ENCODE peak calls at places on chromosome 4, in ten cellular contexts. One of them, this sample, is unnamed.

GRCh38 chr4:84849051-84849640 is 117.3 kb downstream of the WDFY3 start:
- DNase-seq in SK-N-SH: no peak
- DNase-seq in upper lobe of right lung: no peak
- DNase-seq in PC-3: no peak
- DNase-seq in fibroblast of lung: no peak
- DNase-seq in right cardiac atrium: no peak
- DNase-seq in psoas muscle: no peak
- DNase-seq in pancreas: no peak
- DNase-seq in CD8-positive, alpha-beta memory T cell: no peak
- DNase-seq in left ventricle myocardium inferior: no peak
- DNase-seq in this sample: peak; percentile 56

GRCh38 chr4:27828843-27829242 is 968.2 kb downstream of the STIM2 start:
- DNase-seq in PC-3: peak; percentile 4
- DNase-seq in fibroblast of lung: no peak
- DNase-seq in right cardiac atrium: no peak
- DNase-seq in psoas muscle: no peak
- DNase-seq in upper lobe of right lung: no peak
- DNase-seq in left ventricle myocardium inferior: no peak
- DNase-seq in SK-N-SH: no peak
- DNase-seq in pancreas: no peak
- DNase-seq in CD8-positive, alpha-beta memory T cell: no peak
- DNase-seq in this sample: no peak

GRCh38 chr4:83010522-83011318 is at the start of gene LIN54:
- DNase-seq in right cardiac atrium: peak; percentile 93
- DNase-seq in psoas muscle: peak; percentile 86
- DNase-seq in SK-N-SH: peak; percentile 88
- DNase-seq in left ventricle myocardium inferior: peak; percentile 81
- DNase-seq in fibroblast of lung: peak; percentile 76
- DNase-seq in PC-3: peak; percentile 37
- DNase-seq in CD8-positive, alpha-beta memory T cell: peak; percentile 93
- DNase-seq in upper lobe of right lung: peak; percentile 93
- DNase-seq in pancreas: peak; percentile 76
- DNase-seq in this sample: peak; percentile 84

GRCh38 chr4:61445374-61446063 is 245.4 kb downstream of the ADGRL3 start:
- DNase-seq in CD8-positive, alpha-beta memory T cell: no peak
- DNase-seq in fibroblast of lung: no peak
- DNase-seq in upper lobe of right lung: no peak
- DNase-seq in PC-3: no peak
- DNase-seq in left ventricle myocardium inferior: no peak
- DNase-seq in pancreas: no peak
- DNase-seq in right cardiac atrium: no peak
- DNase-seq in SK-N-SH: no peak
- DNase-seq in psoas muscle: no peak
- DNase-seq in this sample: no peak

GRCh38 chr4:17765514-17766286 is 15.7 kb downstream of the FAM184B start:
- DNase-seq in psoas muscle: no peak
- DNase-seq in left ventricle myocardium inferior: no peak
- DNase-seq in pancreas: no peak
- DNase-seq in upper lobe of right lung: no peak
- DNase-seq in CD8-positive, alpha-beta memory T cell: no peak
- DNase-seq in right cardiac atrium: no peak
- DNase-seq in PC-3: no peak
- DNase-seq in fibroblast of lung: no peak
- DNase-seq in SK-N-SH: no peak
- DNase-seq in this sample: no peak

GRCh38 chr4:93897559-93897958 is 69.0 kb downstream of the ATOH1 start:
- DNase-seq in pancreas: no peak
- DNase-seq in upper lobe of right lung: no peak
- DNase-seq in psoas muscle: no peak
- DNase-seq in CD8-positive, alpha-beta memory T cell: no peak
- DNase-seq in right cardiac atrium: no peak
- DNase-seq in PC-3: peak; percentile 42
- DNase-seq in fibroblast of lung: no peak
- DNase-seq in SK-N-SH: peak; percentile 35
- DNase-seq in left ventricle myocardium inferior: no peak
- DNase-seq in this sample: no peak

GRCh38 chr4:26058537-26058936 is 144.5 kb downstream of the SMIM20 start:
- DNase-seq in upper lobe of right lung: no peak
- DNase-seq in psoas muscle: no peak
- DNase-seq in fibroblast of lung: no peak
- DNase-seq in PC-3: no peak
- DNase-seq in right cardiac atrium: no peak
- DNase-seq in pancreas: peak; percentile 79
- DNase-seq in CD8-positive, alpha-beta memory T cell: no peak
- DNase-seq in left ventricle myocardium inferior: no peak
- DNase-seq in SK-N-SH: peak; percentile 69
- DNase-seq in this sample: no peak

GRCh38 chr4:121633642-121634041 is 63.1 kb downstream of the ANXA5 start:
- DNase-seq in psoas muscle: no peak
- DNase-seq in PC-3: no peak
- DNase-seq in right cardiac atrium: no peak
- DNase-seq in fibroblast of lung: no peak
- DNase-seq in CD8-positive, alpha-beta memory T cell: no peak
- DNase-seq in pancreas: no peak
- DNase-seq in left ventricle myocardium inferior: no peak
- DNase-seq in SK-N-SH: no peak
- DNase-seq in upper lobe of right lung: no peak
- DNase-seq in this sample: no peak

GRCh38 chr4:97950836-97951235 is 192.4 kb downstream of the STPG2 start:
- DNase-seq in psoas muscle: no peak
- DNase-seq in fibroblast of lung: no peak
- DNase-seq in PC-3: peak; percentile 76
- DNase-seq in SK-N-SH: no peak
- DNase-seq in CD8-positive, alpha-beta memory T cell: no peak
- DNase-seq in right cardiac atrium: no peak
- DNase-seq in left ventricle myocardium inferior: no peak
- DNase-seq in pancreas: no peak
- DNase-seq in upper lobe of right lung: no peak
- DNase-seq in this sample: no peak

GRCh38 chr4:56129431-56129861 is 180.7 kb downstream of the CEP135 start:
- DNase-seq in SK-N-SH: no peak
- DNase-seq in fibroblast of lung: peak; percentile 49
- DNase-seq in pancreas: no peak
- DNase-seq in psoas muscle: no peak
- DNase-seq in PC-3: peak; percentile 68
- DNase-seq in left ventricle myocardium inferior: no peak
- DNase-seq in upper lobe of right lung: peak; percentile 75
- DNase-seq in CD8-positive, alpha-beta memory T cell: no peak
- DNase-seq in right cardiac atrium: no peak
- DNase-seq in this sample: no peak

GRCh38 chr4:72918362-72918761 is 151.2 kb downstream of the COX18 start:
- DNase-seq in left ventricle myocardium inferior: no peak
- DNase-seq in upper lobe of right lung: no peak
- DNase-seq in psoas muscle: no peak
- DNase-seq in SK-N-SH: no peak
- DNase-seq in PC-3: no peak
- DNase-seq in pancreas: no peak
- DNase-seq in CD8-positive, alpha-beta memory T cell: no peak
- DNase-seq in fibroblast of lung: no peak
- DNase-seq in right cardiac atrium: no peak
- DNase-seq in this sample: no peak

GRCh38 chr4:41380758-41381157 is 124.0 kb downstream of the UCHL1 start:
- DNase-seq in PC-3: no peak
- DNase-seq in right cardiac atrium: no peak
- DNase-seq in psoas muscle: no peak
- DNase-seq in fibroblast of lung: no peak
- DNase-seq in left ventricle myocardium inferior: no peak
- DNase-seq in CD8-positive, alpha-beta memory T cell: no peak
- DNase-seq in SK-N-SH: no peak
- DNase-seq in pancreas: no peak
- DNase-seq in upper lobe of right lung: no peak
- DNase-seq in this sample: no peak

GRCh38 chr4:153247116-153247490 is 42.9 kb downstream of the TRIM2 start:
- DNase-seq in fibroblast of lung: no peak
- DNase-seq in PC-3: no peak
- DNase-seq in left ventricle myocardium inferior: no peak
- DNase-seq in upper lobe of right lung: no peak
- DNase-seq in SK-N-SH: no peak
- DNase-seq in psoas muscle: no peak
- DNase-seq in pancreas: no peak
- DNase-seq in CD8-positive, alpha-beta memory T cell: no peak
- DNase-seq in right cardiac atrium: no peak
- DNase-seq in this sample: no peak
- H3K4me1 ChIP-seq in fibroblast of lung: peaks cover 7% of the 10 kb centered on the region
- H3K4me1 ChIP-seq in PC-3: peaks cover 34% of the 10 kb centered on the region
- H3K4me1 ChIP-seq in left ventricle myocardium inferior: peaks cover 43% of the 10 kb centered on the region
- H3K4me1 ChIP-seq in upper lobe of right lung: peaks cover 5% of the 10 kb centered on the region
- H3K4me1 ChIP-seq in SK-N-SH: peaks cover 4% of the 10 kb centered on the region
- H3K4me1 ChIP-seq in psoas muscle: peaks cover 19% of the 10 kb centered on the region
- H3K4me1 ChIP-seq in pancreas: peaks cover 34% of the 10 kb centered on the region
- H3K4me1 ChIP-seq in CD8-positive, alpha-beta memory T cell: peaks cover 15% of the 10 kb centered on the region
- H3K4me1 ChIP-seq in right cardiac atrium: peaks cover 14% of the 10 kb centered on the region
- H3K4me1 ChIP-seq in this sample: peaks cover 21% of the 10 kb centered on the region

GRCh38 chr4:101418055-101418454 is 70.7 kb upstream of the PPP3CA start:
- DNase-seq in CD8-positive, alpha-beta memory T cell: peak; percentile 80
- DNase-seq in SK-N-SH: no peak
- DNase-seq in fibroblast of lung: peak; percentile 66
- DNase-seq in psoas muscle: no peak
- DNase-seq in pancreas: no peak
- DNase-seq in left ventricle myocardium inferior: no peak
- DNase-seq in PC-3: no peak
- DNase-seq in right cardiac atrium: no peak
- DNase-seq in upper lobe of right lung: no peak
- DNase-seq in this sample: no peak
- H3K4me1 ChIP-seq in CD8-positive, alpha-beta memory T cell: peaks cover 35% of the 10 kb centered on the region
- H3K4me1 ChIP-seq in SK-N-SH: peaks cover 5% of the 10 kb centered on the region
- H3K4me1 ChIP-seq in fibroblast of lung: no peaks in the 10 kb centered on the region
- H3K4me1 ChIP-seq in psoas muscle: no peaks in the 10 kb centered on the region
- H3K4me1 ChIP-seq in pancreas: no peaks in the 10 kb centered on the region
- H3K4me1 ChIP-seq in left ventricle myocardium inferior: peaks cover 21% of the 10 kb centered on the region
- H3K4me1 ChIP-seq in PC-3: peaks cover 26% of the 10 kb centered on the region
- H3K4me1 ChIP-seq in right cardiac atrium: peaks cover 2% of the 10 kb centered on the region
- H3K4me1 ChIP-seq in upper lobe of right lung: no peaks in the 10 kb centered on the region
- H3K4me1 ChIP-seq in this sample: no peaks in the 10 kb centered on the region

GRCh38 chr4:8439914-8440490 is 521 bp downstream of the ACOX3 start:
- DNase-seq in CD8-positive, alpha-beta memory T cell: no peak
- DNase-seq in fibroblast of lung: no peak
- DNase-seq in upper lobe of right lung: no peak
- DNase-seq in left ventricle myocardium inferior: no peak
- DNase-seq in psoas muscle: no peak
- DNase-seq in right cardiac atrium: no peak
- DNase-seq in PC-3: no peak
- DNase-seq in SK-N-SH: no peak
- DNase-seq in pancreas: no peak
- DNase-seq in this sample: no peak
- H3K4me1 ChIP-seq in CD8-positive, alpha-beta memory T cell: peaks cover 47% of the 10 kb centered on the region
- H3K4me1 ChIP-seq in fibroblast of lung: peaks cover 9% of the 10 kb centered on the region
- H3K4me1 ChIP-seq in upper lobe of right lung: peaks cover 67% of the 10 kb centered on the region
- H3K4me1 ChIP-seq in left ventricle myocardium inferior: peaks cover 88% of the 10 kb centered on the region
- H3K4me1 ChIP-seq in psoas muscle: peaks cover 31% of the 10 kb centered on the region
- H3K4me1 ChIP-seq in right cardiac atrium: peaks cover 14% of the 10 kb centered on the region
- H3K4me1 ChIP-seq in PC-3: peaks cover 23% of the 10 kb centered on the region
- H3K4me1 ChIP-seq in SK-N-SH: peaks cover 4% of the 10 kb centered on the region
- H3K4me1 ChIP-seq in pancreas: peaks cover 10% of the 10 kb centered on the region
- H3K4me1 ChIP-seq in this sample: peaks cover 2% of the 10 kb centered on the region

DNA sequence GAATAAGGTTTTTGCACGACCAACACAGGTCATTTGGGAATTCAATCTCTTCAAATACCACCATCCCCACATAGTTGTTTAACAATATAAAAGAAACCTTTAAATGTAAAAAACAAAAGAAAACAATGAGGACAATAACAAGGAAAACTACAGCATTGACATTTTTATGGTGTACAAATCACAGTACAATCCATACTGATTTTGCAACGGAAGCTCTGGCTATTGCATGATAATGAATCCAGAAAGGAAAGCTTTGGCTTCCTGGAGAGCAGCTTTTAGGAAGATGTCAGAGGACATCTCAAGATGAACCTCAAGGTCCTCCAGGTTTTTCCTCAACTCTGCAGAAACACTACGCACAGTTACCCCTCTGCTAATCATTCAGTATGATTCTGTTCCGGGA is 111.5 kb upstream of the MYOZ2 start:
- DNase-seq in PC-3: no peak
- DNase-seq in CD8-positive, alpha-beta memory T cell: no peak
- DNase-seq in upper lobe of right lung: no peak
- DNase-seq in right cardiac atrium: no peak
- DNase-seq in psoas muscle: no peak
- DNase-seq in pancreas: no peak
- DNase-seq in fibroblast of lung: no peak
- DNase-seq in SK-N-SH: no peak
- DNase-seq in left ventricle myocardium inferior: no peak
- DNase-seq in this sample: no peak
- H3K4me1 ChIP-seq in PC-3: peaks cover 15% of the 10 kb centered on the region
- H3K4me1 ChIP-seq in CD8-positive, alpha-beta memory T cell: no peaks in the 10 kb centered on the region
- H3K4me1 ChIP-seq in upper lobe of right lung: peaks cover 15% of the 10 kb centered on the region
- H3K4me1 ChIP-seq in right cardiac atrium: peaks cover 5% of the 10 kb centered on the region
- H3K4me1 ChIP-seq in psoas muscle: peaks cover 34% of the 10 kb centered on the region
- H3K4me1 ChIP-seq in pancreas: peaks cover 13% of the 10 kb centered on the region
- H3K4me1 ChIP-seq in fibroblast of lung: peaks cover 16% of the 10 kb centered on the region
- H3K4me1 ChIP-seq in SK-N-SH: peaks cover 24% of the 10 kb centered on the region
- H3K4me1 ChIP-seq in left ventricle myocardium inferior: peaks cover 93% of the 10 kb centered on the region
- H3K4me1 ChIP-seq in this sample: peaks cover 14% of the 10 kb centered on the region